ENCODE peak calls at places on chromosome 1, in four cellular contexts. One of them, this sample, is unnamed.

GRCh38 chr1:162014202-162014601 is 9.5 kb downstream of the OLFML2B start:
- DNase-seq in K562: no peak
- DNase-seq in IMR-90: no peak
- DNase-seq in tibial artery: no peak
- DNase-seq in this sample: no peak

GRCh38 chr1:205421728-205422127 is at the start of gene LEMD1:
- DNase-seq in K562: no peak
- DNase-seq in IMR-90: no peak
- DNase-seq in tibial artery: no peak
- DNase-seq in this sample: no peak

GRCh38 chr1:245742891-245743290 is 588.1 kb downstream of the KIF26B start:
- DNase-seq in K562: no peak
- DNase-seq in IMR-90: no peak
- DNase-seq in tibial artery: no peak
- DNase-seq in this sample: no peak

GRCh38 chr1:114032271-114033218 is 53.3 kb downstream of the OLFML3 start:
- DNase-seq in K562: no peak
- DNase-seq in IMR-90: peak; percentile 87
- DNase-seq in tibial artery: no peak
- DNase-seq in this sample: no peak

GRCh38 chr1:210467440-210468040 is 138.8 kb downstream of the HHAT start:
- DNase-seq in K562: no peak
- DNase-seq in IMR-90: peak; percentile 1
- DNase-seq in tibial artery: no peak
- DNase-seq in this sample: no peak

GRCh38 chr1:76010802-76011201 is 63.7 kb upstream of the ST6GALNAC3 start:
- DNase-seq in K562: no peak
- DNase-seq in IMR-90: no peak
- DNase-seq in tibial artery: no peak
- DNase-seq in this sample: no peak

GRCh38 chr1:42756956-42757891 is 9.6 kb downstream of the P3H1 start:
- DNase-seq in K562: peak; percentile 77
- DNase-seq in IMR-90: peak; percentile 72
- DNase-seq in tibial artery: no peak
- DNase-seq in this sample: peak; percentile 63

GRCh38 chr1:67616394-67616985 is 68.5 kb upstream of the GADD45A start:
- DNase-seq in K562: no peak
- DNase-seq in IMR-90: peak; percentile 44
- DNase-seq in tibial artery: no peak
- DNase-seq in this sample: no peak

GRCh38 chr1:77446841-77447555 is 165.2 kb downstream of the AK5 start:
- DNase-seq in K562: no peak
- DNase-seq in IMR-90: peak; percentile 48
- DNase-seq in tibial artery: no peak
- DNase-seq in this sample: no peak

GRCh38 chr1:181779343-181779742 is 282.2 kb downstream of the ZNF648 start:
- DNase-seq in K562: no peak
- DNase-seq in IMR-90: no peak
- DNase-seq in tibial artery: no peak
- DNase-seq in this sample: no peak

GRCh38 chr1:3907621-3908165 is 7.6 kb upstream of the C1orf174 start:
- DNase-seq in K562: no peak
- DNase-seq in IMR-90: no peak
- DNase-seq in tibial artery: no peak
- DNase-seq in this sample: no peak

GRCh38 chr1:150259217-150259616 is 1.6 kb downstream of the CA14 start:
- DNase-seq in K562: no peak
- DNase-seq in IMR-90: no peak
- DNase-seq in tibial artery: no peak
- DNase-seq in this sample: no peak

GRCh38 chr1:150259758-150260669 is 2.4 kb downstream of the CA14 start:
- DNase-seq in K562: no peak
- DNase-seq in IMR-90: no peak
- DNase-seq in tibial artery: no peak
- DNase-seq in this sample: peak; percentile 45

GRCh38 chr1:150261367-150261766 is 3.8 kb downstream of the CA14 start:
- DNase-seq in K562: no peak
- DNase-seq in IMR-90: no peak
- DNase-seq in tibial artery: no peak
- DNase-seq in this sample: no peak

GRCh38 chr1:150263549-150263948 is 5.3 kb downstream of the APH1A start:
- DNase-seq in K562: no peak
- DNase-seq in IMR-90: no peak
- DNase-seq in tibial artery: no peak
- DNase-seq in this sample: no peak

GRCh38 chr1:150262388-150263320 is 5.1 kb downstream of the CA14 start:
- DNase-seq in K562: no peak
- DNase-seq in IMR-90: no peak
- DNase-seq in tibial artery: no peak
- DNase-seq in this sample: no peak
- TF ChIP-seq CTCF in K562: no peak
- TF ChIP-seq CTCF in IMR-90: no peak
- TF ChIP-seq CTCF in tibial artery: no peak
- TF ChIP-seq CTCF in this sample: no peak

GRCh38 chr1:22526677-22527076 is 36.6 kb upstream of the EPHA8 start:
- DNase-seq in K562: no peak
- DNase-seq in IMR-90: no peak
- DNase-seq in tibial artery: no peak
- DNase-seq in this sample: no peak

GRCh38 chr1:22529901-22530621 is 33.2 kb upstream of the EPHA8 start:
- DNase-seq in K562: no peak
- DNase-seq in IMR-90: no peak
- DNase-seq in tibial artery: peak; percentile 41
- DNase-seq in this sample: no peak

GRCh38 chr1:22527555-22528296 is 35.6 kb upstream of the EPHA8 start:
- DNase-seq in K562: no peak
- DNase-seq in IMR-90: no peak
- DNase-seq in tibial artery: peak; percentile 11
- DNase-seq in this sample: peak; percentile 36

GRCh38 chr1:22527122-22527521 is 36.2 kb upstream of the EPHA8 start:
- DNase-seq in K562: peak; percentile 44
- DNase-seq in IMR-90: no peak
- DNase-seq in tibial artery: no peak
- DNase-seq in this sample: no peak

DNA sequence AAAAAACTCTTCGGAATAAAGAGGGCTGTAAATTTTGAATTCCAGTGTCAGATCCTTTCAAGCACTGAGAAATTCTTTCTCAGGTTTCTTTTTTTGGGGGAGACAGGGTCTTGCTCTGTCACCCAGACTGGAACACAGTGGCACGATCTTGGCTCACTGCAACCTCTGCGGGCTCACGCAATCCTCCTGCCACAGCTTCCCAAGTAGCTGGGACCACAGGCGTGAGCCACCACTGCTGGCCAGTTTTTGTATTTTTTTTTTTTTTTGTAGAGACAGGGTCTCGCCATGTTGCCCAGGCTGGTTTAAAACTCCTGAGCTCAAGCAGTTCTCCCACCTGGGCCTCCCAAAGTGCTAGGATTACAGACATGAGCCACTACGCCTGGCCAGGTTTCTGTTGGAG is 34.8 kb upstream of the EPHA8 start:
- DNase-seq in K562: no peak
- DNase-seq in IMR-90: no peak
- DNase-seq in tibial artery: no peak
- DNase-seq in this sample: no peak
- H3K9me3 ChIP-seq in K562: no peaks in the 10 kb centered on the region
- H3K9me3 ChIP-seq in IMR-90: no peaks in the 10 kb centered on the region
- H3K9me3 ChIP-seq in tibial artery: no peaks in the 10 kb centered on the region
- H3K9me3 ChIP-seq in this sample: no peaks in the 10 kb centered on the region

DNA sequence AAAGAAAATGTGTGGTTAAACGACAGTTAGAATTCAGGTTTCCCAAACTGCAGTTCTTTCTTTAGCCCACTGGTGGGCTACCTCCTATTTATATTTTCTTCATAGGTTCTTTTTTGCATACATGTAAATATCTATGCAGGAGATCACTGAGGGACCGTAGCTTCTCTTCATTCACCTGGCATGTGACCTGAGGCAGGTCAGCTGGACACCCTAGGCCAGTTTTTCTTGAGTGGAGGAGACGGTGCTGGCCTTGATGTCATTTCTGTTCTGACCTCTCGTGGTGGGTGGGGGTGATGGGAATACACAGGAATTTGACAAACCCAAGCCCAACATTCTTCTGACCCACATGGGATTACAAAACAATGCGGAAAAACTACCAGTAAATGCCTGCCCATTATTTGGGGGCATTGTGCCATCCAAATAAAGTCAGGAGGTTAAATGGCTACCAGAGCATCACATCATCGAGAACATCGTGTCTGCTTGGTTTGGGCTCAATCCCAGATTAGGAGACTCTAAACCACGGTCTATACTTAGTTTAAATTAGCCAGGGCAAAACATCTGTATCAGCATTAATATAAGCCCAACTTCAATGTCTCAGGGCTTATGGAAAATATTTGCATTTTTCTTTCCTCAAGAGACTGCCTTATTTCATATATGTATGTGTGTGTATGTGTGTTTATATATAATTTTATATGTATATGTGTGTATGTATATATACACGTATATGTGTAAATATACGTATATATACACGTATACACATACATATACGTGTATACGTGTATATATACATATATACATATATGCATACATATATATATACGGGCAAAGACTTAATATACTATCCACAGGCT is 7.4 kb upstream of the IRF2BP2 start:
- DNase-seq in K562: no peak
- DNase-seq in IMR-90: no peak
- DNase-seq in tibial artery: no peak
- DNase-seq in this sample: no peak
- TF ChIP-seq CTCF in K562: peak; percentile 40
- TF ChIP-seq CTCF in IMR-90: peak; percentile 19
- TF ChIP-seq CTCF in tibial artery: no peak
- TF ChIP-seq CTCF in this sample: peak; percentile 33

DNA sequence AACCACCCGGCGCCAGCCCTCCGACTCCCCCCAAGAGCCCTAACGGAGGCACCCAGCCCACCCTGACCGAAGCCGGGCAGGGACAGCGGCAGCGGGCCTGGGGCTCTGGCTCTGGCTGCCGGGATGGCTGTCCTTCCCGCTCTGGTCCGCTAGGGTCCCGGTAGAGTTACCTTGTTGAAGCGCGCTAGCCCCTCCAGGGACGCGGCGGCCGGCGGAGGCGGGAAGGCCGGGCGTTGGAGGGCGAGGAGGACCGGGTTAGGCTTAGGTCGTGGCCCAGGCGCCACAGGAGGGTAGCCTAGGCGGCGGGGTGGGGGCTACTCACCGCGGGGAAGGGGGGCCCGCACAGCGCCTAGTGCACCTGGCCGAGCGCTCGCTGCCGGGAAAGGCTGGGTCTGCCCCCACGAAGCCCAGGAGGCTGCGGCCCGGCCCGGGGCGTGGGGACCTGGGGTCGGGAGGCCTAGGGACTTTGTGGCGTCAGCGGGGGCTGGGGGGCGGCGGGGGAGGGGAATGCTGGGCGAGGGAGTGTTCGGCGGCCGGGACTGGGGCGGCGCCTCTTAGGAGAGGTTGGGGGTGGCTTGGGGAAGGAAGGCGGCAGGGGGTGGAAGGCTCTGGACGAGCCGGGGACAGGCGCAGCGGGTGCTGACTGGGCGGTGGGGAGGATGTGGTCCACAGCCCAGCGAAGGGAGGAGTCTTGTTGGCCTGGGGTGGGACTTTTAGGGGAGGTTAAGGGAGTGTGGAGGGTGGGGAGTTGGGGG is at the start of gene TRIM17:
- DNase-seq in K562: peak; percentile 45
- DNase-seq in IMR-90: no peak
- DNase-seq in tibial artery: no peak
- DNase-seq in this sample: peak; percentile 50
- H3K9me3 ChIP-seq in K562: peaks cover 2% of the 10 kb centered on the region
- H3K9me3 ChIP-seq in IMR-90: no peaks in the 10 kb centered on the region
- H3K9me3 ChIP-seq in tibial artery: no peaks in the 10 kb centered on the region
- H3K9me3 ChIP-seq in this sample: no peaks in the 10 kb centered on the region

GRCh38 chr1:5297199-5297877 is 642.9 kb downstream of the AJAP1 start:
- DNase-seq in K562: no peak
- DNase-seq in IMR-90: no peak
- DNase-seq in tibial artery: no peak
- DNase-seq in this sample: no peak

GRCh38 chr1:5297878-5298239 is 643.5 kb downstream of the AJAP1 start:
- DNase-seq in K562: no peak
- DNase-seq in IMR-90: no peak
- DNase-seq in tibial artery: no peak
- DNase-seq in this sample: no peak

GRCh38 chr1:5298376-5298775 is 644.0 kb downstream of the AJAP1 start:
- DNase-seq in K562: no peak
- DNase-seq in IMR-90: no peak
- DNase-seq in tibial artery: no peak
- DNase-seq in this sample: no peak

DNA sequence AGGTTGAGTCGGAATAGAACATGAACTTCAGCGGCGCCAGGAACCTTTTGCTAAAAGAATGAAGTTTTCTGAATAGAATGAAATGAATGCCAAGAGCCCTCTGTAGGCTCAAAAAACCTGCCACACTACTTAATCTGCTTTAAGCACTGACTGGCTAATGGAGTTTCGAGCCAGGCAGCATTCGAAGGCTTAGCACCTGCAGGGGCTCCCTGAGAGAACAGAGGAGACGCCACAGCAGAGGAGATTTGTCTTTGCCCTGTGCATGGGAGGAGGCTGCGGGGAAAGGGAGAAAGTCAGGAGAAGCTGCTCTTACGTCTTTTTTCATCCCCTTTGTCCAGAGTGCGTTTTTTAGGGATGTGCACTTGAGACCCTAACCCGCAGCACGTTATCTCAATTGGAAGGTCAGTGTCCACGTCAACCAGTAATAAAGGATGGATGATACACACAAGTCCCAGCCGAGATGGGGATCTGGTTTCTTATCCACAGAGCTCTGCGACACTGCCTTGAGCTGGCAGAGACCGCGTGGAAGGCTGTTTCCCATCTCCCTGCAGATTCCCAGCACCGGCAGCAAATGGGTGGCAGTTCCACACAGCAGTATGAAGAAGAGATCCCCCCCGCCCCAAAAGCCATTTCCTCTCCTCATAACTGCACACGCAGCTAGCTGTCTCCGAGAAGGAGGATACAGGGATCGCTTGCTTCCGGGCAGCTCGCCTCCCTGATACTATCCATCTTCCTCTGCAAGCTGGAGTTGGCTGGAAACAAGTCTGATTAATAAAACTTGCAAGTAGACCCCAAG is 641.9 kb downstream of the AJAP1 start:
- DNase-seq in K562: no peak
- DNase-seq in IMR-90: no peak
- DNase-seq in tibial artery: no peak
- DNase-seq in this sample: peak; percentile 76
- TF ChIP-seq CTCF in K562: no peak
- TF ChIP-seq CTCF in IMR-90: no peak
- TF ChIP-seq CTCF in tibial artery: no peak
- TF ChIP-seq CTCF in this sample: no peak

GRCh38 chr1:69138172-69138571 is 429.6 kb upstream of the LRRC7 start:
- DNase-seq in K562: no peak
- DNase-seq in IMR-90: no peak
- DNase-seq in tibial artery: no peak
- DNase-seq in this sample: no peak

DNA sequence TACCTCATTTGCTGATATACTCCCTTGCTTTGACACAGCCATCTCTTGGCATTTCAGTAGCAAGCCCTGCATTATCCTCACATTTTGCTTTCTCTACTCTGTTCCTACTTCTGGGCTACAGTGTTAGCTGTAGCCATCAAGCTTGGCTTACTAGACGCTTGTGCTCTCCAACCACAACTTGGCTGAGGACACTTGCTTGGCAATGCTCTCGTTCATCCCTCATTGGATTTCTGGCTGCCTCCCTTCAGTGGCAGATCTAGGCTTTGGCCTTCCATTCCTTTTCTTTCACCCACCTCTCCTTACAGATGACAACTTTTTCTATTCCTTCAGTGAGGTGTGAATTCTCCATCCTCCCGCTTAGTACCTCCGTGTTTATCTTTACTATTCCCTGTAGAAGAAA is 428.7 kb upstream of the LRRC7 start:
- DNase-seq in K562: no peak
- DNase-seq in IMR-90: no peak
- DNase-seq in tibial artery: peak; percentile 29
- DNase-seq in this sample: no peak
- H3K9me3 ChIP-seq in K562: no peaks in the 10 kb centered on the region
- H3K9me3 ChIP-seq in IMR-90: peaks cover 2% of the 10 kb centered on the region
- H3K9me3 ChIP-seq in tibial artery: peaks cover 8% of the 10 kb centered on the region
- H3K9me3 ChIP-seq in this sample: no peaks in the 10 kb centered on the region

This sample was measured in WERI-Rb-1.